ENCODE peak calls at places on chromosomes 6 and 20, in six cellular contexts. One of them, this sample, is unnamed.

GRCh38 chr20:17557675-17558006 is 12.2 kb upstream of the DSTN start:
- DNase-seq in CD4-positive, alpha-beta memory T cell: no peak
- DNase-seq in HFFc6: peak; percentile 80
- DNase-seq in bronchial epithelial cell: peak; percentile 97
- DNase-seq in Daoy: peak; percentile 76
- DNase-seq in EL: peak; percentile 67
- DNase-seq in this sample: no peak

GRCh38 chr6:164927288-164928040 is 381.9 kb downstream of the C6orf118 start:
- DNase-seq in bronchial epithelial cell: peak; percentile 33
- DNase-seq in CD4-positive, alpha-beta memory T cell: peak; percentile 37
- DNase-seq in HFFc6: peak; percentile 29
- DNase-seq in Daoy: peak; percentile 75
- DNase-seq in EL: peak; percentile 27
- DNase-seq in this sample: peak; percentile 14

GRCh38 chr6:17542243-17542642 is 57.9 kb upstream of the FAM8A1 start:
- DNase-seq in HFFc6: no peak
- DNase-seq in EL: no peak
- DNase-seq in CD4-positive, alpha-beta memory T cell: no peak
- DNase-seq in Daoy: no peak
- DNase-seq in bronchial epithelial cell: no peak
- DNase-seq in this sample: no peak

GRCh38 chr6:111113731-111114438 is 26.6 kb downstream of the SLC16A10 start:
- DNase-seq in EL: peak; percentile 41
- DNase-seq in HFFc6: peak; percentile 9
- DNase-seq in CD4-positive, alpha-beta memory T cell: no peak
- DNase-seq in Daoy: peak; percentile 32
- DNase-seq in bronchial epithelial cell: peak; percentile 10
- DNase-seq in this sample: peak; percentile 3

GRCh38 chr20:31817461-31817860 is 1.7 kb upstream of the MYLK2 start:
- DNase-seq in Daoy: no peak
- DNase-seq in CD4-positive, alpha-beta memory T cell: no peak
- DNase-seq in HFFc6: no peak
- DNase-seq in bronchial epithelial cell: no peak
- DNase-seq in EL: no peak
- DNase-seq in this sample: no peak

GRCh38 chr20:44993343-44993742 is 27.0 kb downstream of the STK4 start:
- DNase-seq in Daoy: no peak
- DNase-seq in EL: peak; percentile 17
- DNase-seq in CD4-positive, alpha-beta memory T cell: no peak
- DNase-seq in HFFc6: no peak
- DNase-seq in bronchial epithelial cell: peak; percentile 60
- DNase-seq in this sample: no peak

GRCh38 chr6:31535538-31536324 is 6.1 kb downstream of the DDX39B start:
- DNase-seq in HFFc6: no peak
- DNase-seq in CD4-positive, alpha-beta memory T cell: no peak
- DNase-seq in EL: no peak
- DNase-seq in bronchial epithelial cell: no peak
- DNase-seq in Daoy: no peak
- DNase-seq in this sample: no peak

GRCh38 chr6:1281746-1282145 is 30.2 kb upstream of the FOXQ1 start:
- DNase-seq in EL: no peak
- DNase-seq in Daoy: no peak
- DNase-seq in HFFc6: no peak
- DNase-seq in bronchial epithelial cell: no peak
- DNase-seq in CD4-positive, alpha-beta memory T cell: no peak
- DNase-seq in this sample: no peak

GRCh38 chr6:72976389-72976900 is 248.9 kb downstream of the KHDC1L start:
- DNase-seq in bronchial epithelial cell: no peak
- DNase-seq in CD4-positive, alpha-beta memory T cell: no peak
- DNase-seq in HFFc6: no peak
- DNase-seq in EL: no peak
- DNase-seq in Daoy: no peak
- DNase-seq in this sample: no peak

GRCh38 chr6:116328528-116328903 is 42.2 kb upstream of the DSE start:
- DNase-seq in bronchial epithelial cell: no peak
- DNase-seq in HFFc6: no peak
- DNase-seq in Daoy: no peak
- DNase-seq in CD4-positive, alpha-beta memory T cell: no peak
- DNase-seq in EL: no peak
- DNase-seq in this sample: peak; percentile 25

GRCh38 chr6:109034439-109035041 is 60.1 kb downstream of the SESN1 start:
- DNase-seq in Daoy: no peak
- DNase-seq in HFFc6: no peak
- DNase-seq in CD4-positive, alpha-beta memory T cell: no peak
- DNase-seq in bronchial epithelial cell: no peak
- DNase-seq in EL: no peak
- DNase-seq in this sample: peak; percentile 4

GRCh38 chr6:73054958-73055357 is 170.3 kb downstream of the KHDC1L start:
- DNase-seq in bronchial epithelial cell: no peak
- DNase-seq in HFFc6: no peak
- DNase-seq in Daoy: no peak
- DNase-seq in EL: no peak
- DNase-seq in CD4-positive, alpha-beta memory T cell: no peak
- DNase-seq in this sample: no peak

GRCh38 chr6:36487698-36488097 is 44.9 kb downstream of the KCTD20 start:
- DNase-seq in EL: peak; percentile 11
- DNase-seq in CD4-positive, alpha-beta memory T cell: no peak
- DNase-seq in bronchial epithelial cell: no peak
- DNase-seq in Daoy: no peak
- DNase-seq in HFFc6: peak; percentile 7
- DNase-seq in this sample: no peak

GRCh38 chr6:3398755-3399671 is 57.8 kb downstream of the SLC22A23 start:
- DNase-seq in HFFc6: no peak
- DNase-seq in EL: no peak
- DNase-seq in CD4-positive, alpha-beta memory T cell: no peak
- DNase-seq in bronchial epithelial cell: no peak
- DNase-seq in Daoy: no peak
- DNase-seq in this sample: no peak

GRCh38 chr6:134925800-134926199 is 24.1 kb downstream of the ALDH8A1 start:
- DNase-seq in bronchial epithelial cell: peak; percentile 97
- DNase-seq in CD4-positive, alpha-beta memory T cell: no peak
- DNase-seq in Daoy: no peak
- DNase-seq in HFFc6: peak; percentile 63
- DNase-seq in EL: peak; percentile 76
- DNase-seq in this sample: no peak

GRCh38 chr20:36305602-36306556 is at the start of gene DLGAP4:
- DNase-seq in bronchial epithelial cell: no peak
- DNase-seq in CD4-positive, alpha-beta memory T cell: no peak
- DNase-seq in EL: no peak
- DNase-seq in HFFc6: no peak
- DNase-seq in Daoy: no peak
- DNase-seq in this sample: no peak

GRCh38 chr20:12928358-12928754 is 80.4 kb upstream of the SPTLC3 start:
- DNase-seq in Daoy: no peak
- DNase-seq in CD4-positive, alpha-beta memory T cell: no peak
- DNase-seq in bronchial epithelial cell: no peak
- DNase-seq in HFFc6: no peak
- DNase-seq in EL: no peak
- DNase-seq in this sample: no peak

GRCh38 chr20:24507182-24507853 is 37.9 kb downstream of the SYNDIG1 start:
- DNase-seq in HFFc6: no peak
- DNase-seq in bronchial epithelial cell: peak; percentile 27
- DNase-seq in EL: no peak
- DNase-seq in Daoy: no peak
- DNase-seq in CD4-positive, alpha-beta memory T cell: no peak
- DNase-seq in this sample: no peak

GRCh38 chr20:3352203-3352602 is 55.3 kb downstream of the DNAAF9 start:
- DNase-seq in HFFc6: no peak
- DNase-seq in bronchial epithelial cell: no peak
- DNase-seq in Daoy: no peak
- DNase-seq in CD4-positive, alpha-beta memory T cell: no peak
- DNase-seq in EL: no peak
- DNase-seq in this sample: no peak

GRCh38 chr6:106077170-106077569 is 9.0 kb upstream of the PRDM1 start:
- DNase-seq in HFFc6: no peak
- DNase-seq in EL: no peak
- DNase-seq in Daoy: no peak
- DNase-seq in bronchial epithelial cell: peak; percentile 56
- DNase-seq in CD4-positive, alpha-beta memory T cell: no peak
- DNase-seq in this sample: no peak

GRCh38 chr6:85644374-85644762 is 1.7 kb upstream of the SYNCRIP start:
- DNase-seq in CD4-positive, alpha-beta memory T cell: no peak
- DNase-seq in EL: no peak
- DNase-seq in HFFc6: no peak
- DNase-seq in bronchial epithelial cell: no peak
- DNase-seq in Daoy: no peak
- DNase-seq in this sample: no peak

GRCh38 chr20:57658447-57659130 is 38.4 kb upstream of the ZBP1 start:
- DNase-seq in Daoy: no peak
- DNase-seq in CD4-positive, alpha-beta memory T cell: no peak
- DNase-seq in HFFc6: no peak
- DNase-seq in bronchial epithelial cell: no peak
- DNase-seq in EL: no peak
- DNase-seq in this sample: no peak

GRCh38 chr20:18005170-18005989 is 36.6 kb downstream of the MGME1 start:
- DNase-seq in bronchial epithelial cell: no peak
- DNase-seq in CD4-positive, alpha-beta memory T cell: no peak
- DNase-seq in HFFc6: no peak
- DNase-seq in EL: no peak
- DNase-seq in Daoy: no peak
- DNase-seq in this sample: no peak

GRCh38 chr6:43107344-43108062 is 31.4 kb downstream of the PTK7 start:
- DNase-seq in HFFc6: no peak
- DNase-seq in CD4-positive, alpha-beta memory T cell: no peak
- DNase-seq in bronchial epithelial cell: no peak
- DNase-seq in EL: no peak
- DNase-seq in Daoy: no peak
- DNase-seq in this sample: no peak

GRCh38 chr6:75478929-75479328 is 14.7 kb downstream of the FILIP1 start:
- DNase-seq in Daoy: no peak
- DNase-seq in bronchial epithelial cell: no peak
- DNase-seq in EL: no peak
- DNase-seq in HFFc6: no peak
- DNase-seq in CD4-positive, alpha-beta memory T cell: no peak
- DNase-seq in this sample: no peak

GRCh38 chr6:157517601-157518359 is 136.8 kb downstream of the ZDHHC14 start:
- DNase-seq in CD4-positive, alpha-beta memory T cell: no peak
- DNase-seq in HFFc6: no peak
- DNase-seq in EL: no peak
- DNase-seq in bronchial epithelial cell: no peak
- DNase-seq in Daoy: no peak
- DNase-seq in this sample: no peak

GRCh38 chr6:112007254-112007653 is 46.6 kb upstream of the CCN6 start:
- DNase-seq in bronchial epithelial cell: no peak
- DNase-seq in CD4-positive, alpha-beta memory T cell: no peak
- DNase-seq in HFFc6: no peak
- DNase-seq in Daoy: no peak
- DNase-seq in EL: no peak
- DNase-seq in this sample: no peak

GRCh38 chr20:48685300-48685699 is 142.5 kb downstream of the PREX1 start:
- DNase-seq in Daoy: no peak
- DNase-seq in CD4-positive, alpha-beta memory T cell: no peak
- DNase-seq in HFFc6: no peak
- DNase-seq in EL: no peak
- DNase-seq in bronchial epithelial cell: no peak
- DNase-seq in this sample: no peak

GRCh38 chr6:48764261-48764660 is 653.3 kb upstream of the PTCHD4 start:
- DNase-seq in EL: no peak
- DNase-seq in Daoy: no peak
- DNase-seq in CD4-positive, alpha-beta memory T cell: no peak
- DNase-seq in bronchial epithelial cell: no peak
- DNase-seq in HFFc6: no peak
- DNase-seq in this sample: no peak

GRCh38 chr20:25295386-25296093 is 47.7 kb downstream of the PYGB start:
- DNase-seq in Daoy: no peak
- DNase-seq in HFFc6: no peak
- DNase-seq in CD4-positive, alpha-beta memory T cell: no peak
- DNase-seq in bronchial epithelial cell: peak; percentile 44
- DNase-seq in EL: no peak
- DNase-seq in this sample: no peak

GRCh38 chr6:100269189-100269588 is 195.5 kb downstream of the SIM1 start:
- DNase-seq in CD4-positive, alpha-beta memory T cell: no peak
- DNase-seq in bronchial epithelial cell: peak; percentile 53
- DNase-seq in HFFc6: peak; percentile 63
- DNase-seq in Daoy: peak; percentile 54
- DNase-seq in EL: peak; percentile 84
- DNase-seq in this sample: no peak

GRCh38 chr6:139364302-139364981 is 10.0 kb downstream of the CITED2 start:
- DNase-seq in HFFc6: peak; percentile 47
- DNase-seq in bronchial epithelial cell: peak; percentile 44
- DNase-seq in Daoy: peak; percentile 29
- DNase-seq in CD4-positive, alpha-beta memory T cell: peak; percentile 67
- DNase-seq in EL: peak; percentile 66
- DNase-seq in this sample: peak; percentile 28

GRCh38 chr6:139149383-139149782 is 14.5 kb downstream of the HECA start:
- DNase-seq in Daoy: no peak
- DNase-seq in CD4-positive, alpha-beta memory T cell: no peak
- DNase-seq in EL: no peak
- DNase-seq in HFFc6: no peak
- DNase-seq in bronchial epithelial cell: no peak
- DNase-seq in this sample: no peak

GRCh38 chr6:125230674-125231073 is 71.1 kb downstream of the HDDC2 start:
- DNase-seq in EL: no peak
- DNase-seq in CD4-positive, alpha-beta memory T cell: no peak
- DNase-seq in bronchial epithelial cell: no peak
- DNase-seq in HFFc6: no peak
- DNase-seq in Daoy: no peak
- DNase-seq in this sample: no peak

GRCh38 chr20:1819311-1820136 is 75.7 kb upstream of the SIRPA start:
- DNase-seq in HFFc6: no peak
- DNase-seq in bronchial epithelial cell: no peak
- DNase-seq in CD4-positive, alpha-beta memory T cell: no peak
- DNase-seq in Daoy: no peak
- DNase-seq in EL: no peak
- DNase-seq in this sample: no peak